ENCODE peak calls at places on chromosomes 12 and 14, in seven cellular contexts. W is NCI-H2029, Q is IMR-90, D is GM13976, N is upper lobe of right lung, F is RCC 7860, A is mucosa of descending colon. P is an unnamed sample.

GRCh38 chr12:112908548-112908947 is 1.8 kb downstream of the OAS1 start:
- DNase-seq in A (no peak), Q (no peak), W (no peak), F (no peak), D (no peak), N (no peak), P (no peak)

GRCh38 chr12:76720068-76720467 is 43.8 kb upstream of the ZDHHC17 start:
- DNase-seq in D (no peak), A (no peak), N (no peak), Q (peak), F (peak), W (no peak), P (peak)

GRCh38 chr14:75267141-75267601 is 11.5 kb upstream of the FOS start:
- DNase-seq in Q (peak), F (no peak), D (no peak), W (no peak), A (no peak), N (no peak), P (no peak)

GRCh38 chr12:3004655-3005565 is 45.7 kb downstream of the TEAD4 start:
- DNase-seq in W (no peak), N (no peak), Q (no peak), A (no peak), F (no peak), D (no peak), P (no peak)

GRCh38 chr14:71642715-71643114 is 289.5 kb upstream of the RGS6 start:
- DNase-seq in F (no peak), W (no peak), A (no peak), Q (no peak), N (no peak), D (no peak), P (no peak)

GRCh38 chr14:97602438-97603117 is 805.4 kb downstream of the VRK1 start:
- DNase-seq in A (peak), N (no peak), D (no peak), Q (no peak), F (no peak), W (no peak), P (no peak)

GRCh38 chr14:101103321-101103901 is 199.9 kb upstream of the RTL1 start:
- DNase-seq in W (no peak), F (no peak), A (no peak), D (no peak), Q (no peak), N (peak), P (no peak)

GRCh38 chr12:92442782-92443181 is 260.0 kb upstream of the PLEKHG7 start:
- DNase-seq in A (no peak), Q (no peak), D (no peak), N (no peak), W (no peak), F (no peak), P (no peak)

GRCh38 chr14:101252443-101253214 is 308.7 kb upstream of the DIO3 start:
- DNase-seq in F (no peak), Q (no peak), D (peak), W (no peak), N (no peak), A (no peak), P (no peak)

GRCh38 chr12:58000499-58000898 is 59.1 kb downstream of the ATP23 start:
- DNase-seq in W (no peak), F (no peak), A (no peak), D (no peak), Q (no peak), N (no peak), P (no peak)

GRCh38 chr12:12811343-12811742 is 1.8 kb upstream of the DDX47 start:
- DNase-seq in N (no peak), D (no peak), F (no peak), A (no peak), W (no peak), Q (no peak), P (no peak)

GRCh38 chr12:121934318-121934682 is 15.9 kb downstream of the CFAP251 start:
- DNase-seq in A (no peak), D (no peak), Q (peak), F (peak), W (no peak), N (no peak), P (no peak)

GRCh38 chr14:52354257-52354656 is 40.1 kb downstream of the PTGER2 start:
- DNase-seq in W (no peak), D (no peak), N (no peak), A (no peak), F (no peak), Q (no peak), P (no peak)